ENCODE peak calls at places on chromosome 19, in seven cellular contexts. V is stimulated activated CD4-positive, alpha-beta T cell treated with anti-CD3 and anti-CD28 coated beads, Interleukin-4, amount 100 ng/mL, for 48 hours; Z is CD4-positive, alpha-beta memory T cell; E is AG08396; D is thoracic aorta; H is HL-60; U is Panc1. T is an unnamed sample.

GRCh38 chr19:16051254-16052025 is 24.9 kb upstream of the TPM4 start:
- DNase-seq in V (no peak), D (no peak), H (no peak), Z (peak), U (no peak), E (no peak), T (no peak)

GRCh38 chr19:51811344-51811743 is 16.4 kb downstream of the FPR3 start:
- DNase-seq in U (no peak), H (no peak), E (no peak), D (no peak), V (no peak), Z (no peak), T (no peak)

GRCh38 chr19:41531438-41532311 is 44.3 kb upstream of the CEACAM21 start:
- DNase-seq in U (no peak), Z (peak), E (peak), V (peak), H (peak), D (peak), T (peak)

GRCh38 chr19:15199652-15200574 is 882 bp downstream of the NOTCH3 start:
- DNase-seq in D (no peak), V (no peak), E (peak), Z (no peak), H (no peak), U (no peak), T (peak)

GRCh38 chr19:45815501-45816216 is 551 bp upstream of the RSPH6A start:
- DNase-seq in Z (no peak), U (no peak), E (no peak), D (no peak), H (no peak), V (no peak), T (peak)

GRCh38 chr19:47107953-47108746 is 5.4 kb downstream of the ZC3H4 start:
- DNase-seq in U (no peak), E (peak), V (no peak), Z (no peak), H (no peak), D (no peak), T (no peak)

GRCh38 chr19:16868423-16869130 is 20.2 kb upstream of the F2RL3 start:
- DNase-seq in E (no peak), Z (no peak), V (no peak), H (no peak), D (no peak), U (no peak), T (peak)

GRCh38 chr19:1787116-1787515 is 25.0 kb downstream of the ATP8B3 start:
- DNase-seq in U (no peak), H (no peak), V (no peak), D (no peak), Z (no peak), E (no peak), T (no peak)

GRCh38 chr19:703651-704446 is 4.9 kb upstream of the PALM start:
- DNase-seq in H (peak), D (peak), E (peak), Z (peak), U (no peak), V (peak), T (peak)

GRCh38 chr19:46355234-46355990 is 8.5 kb downstream of the PPP5C start:
- DNase-seq in D (no peak), H (no peak), U (no peak), E (no peak), V (peak), Z (no peak), T (no peak)

GRCh38 chr19:4504297-4504701 is 14.0 kb downstream of the PLIN4 start:
- DNase-seq in H (no peak), V (no peak), Z (no peak), D (no peak), E (no peak), U (no peak), T (peak)

GRCh38 chr19:32150605-32151004 is 194.8 kb upstream of the ZNF507 start:
- DNase-seq in E (no peak), U (no peak), V (no peak), Z (no peak), D (no peak), H (no peak), T (no peak)

GRCh38 chr19:29785955-29786589 is 25.7 kb upstream of the CCNE1 start:
- DNase-seq in D (no peak), E (no peak), H (peak), V (peak), U (no peak), Z (no peak), T (no peak)

GRCh38 chr19:55289117-55289796 is 5.5 kb downstream of the BRSK1 start:
- DNase-seq in V (no peak), U (no peak), D (no peak), E (no peak), H (no peak), Z (no peak), T (peak)

T was measured in osteoblast.